ENCODE peak calls at places on chromosomes 3 and 15, in four cellular contexts. One of them, this sample, is unnamed.

GRCh38 chr3:180619723-180620122 is 17.8 kb downstream of the TTC14 start:
- DNase-seq in SK-N-SH: no peak
- DNase-seq in GM12878: no peak
- DNase-seq in K562: no peak
- DNase-seq in this sample: no peak

GRCh38 chr15:35399901-35400300 is 146.1 kb downstream of the DPH6 start:
- DNase-seq in SK-N-SH: no peak
- DNase-seq in GM12878: no peak
- DNase-seq in K562: no peak
- DNase-seq in this sample: no peak

GRCh38 chr3:134453631-134454030 is 32.2 kb downstream of the ANAPC13 start:
- DNase-seq in SK-N-SH: peak; percentile 20
- DNase-seq in GM12878: no peak
- DNase-seq in K562: peak; percentile 16
- DNase-seq in this sample: peak; percentile 48

GRCh38 chr3:5811051-5811450 is 623.5 kb downstream of the EDEM1 start:
- DNase-seq in SK-N-SH: no peak
- DNase-seq in GM12878: no peak
- DNase-seq in K562: no peak
- DNase-seq in this sample: no peak

GRCh38 chr15:42344763-42345162 is 14.5 kb upstream of the CAPN3 start:
- DNase-seq in SK-N-SH: no peak
- DNase-seq in GM12878: no peak
- DNase-seq in K562: no peak
- DNase-seq in this sample: no peak

GRCh38 chr3:17140670-17141505 is 256.1 kb downstream of the PLCL2 start:
- DNase-seq in SK-N-SH: no peak
- DNase-seq in GM12878: no peak
- DNase-seq in K562: no peak
- DNase-seq in this sample: peak; percentile 28

GRCh38 chr3:13545952-13546454 is 2.9 kb upstream of the FBLN2 start:
- DNase-seq in SK-N-SH: no peak
- DNase-seq in GM12878: no peak
- DNase-seq in K562: no peak
- DNase-seq in this sample: no peak

GRCh38 chr3:126851934-126852333 is 131.0 kb upstream of the PLXNA1 start:
- DNase-seq in SK-N-SH: no peak
- DNase-seq in GM12878: no peak
- DNase-seq in K562: no peak
- DNase-seq in this sample: no peak

GRCh38 chr3:112101946-112102345 is 15.8 kb downstream of the C3orf52 start:
- DNase-seq in SK-N-SH: no peak
- DNase-seq in GM12878: no peak
- DNase-seq in K562: no peak
- DNase-seq in this sample: no peak

GRCh38 chr3:128745742-128746141 is 19.8 kb downstream of the RAB7A start:
- DNase-seq in SK-N-SH: no peak
- DNase-seq in GM12878: no peak
- DNase-seq in K562: no peak
- DNase-seq in this sample: peak; percentile 46

GRCh38 chr3:115246621-115247020 is 99.5 kb upstream of the ZBTB20 start:
- DNase-seq in SK-N-SH: no peak
- DNase-seq in GM12878: no peak
- DNase-seq in K562: no peak
- DNase-seq in this sample: no peak

GRCh38 chr15:44028349-44028748 is 166.7 kb downstream of the FRMD5 start:
- DNase-seq in SK-N-SH: no peak
- DNase-seq in GM12878: no peak
- DNase-seq in K562: no peak
- DNase-seq in this sample: no peak

GRCh38 chr15:50137893-50138292 is 18.9 kb upstream of the ATP8B4 start:
- DNase-seq in SK-N-SH: no peak
- DNase-seq in GM12878: no peak
- DNase-seq in K562: no peak
- DNase-seq in this sample: no peak

GRCh38 chr15:55358471-55358870 is 39.4 kb downstream of the PIGB start:
- DNase-seq in SK-N-SH: no peak
- DNase-seq in GM12878: no peak
- DNase-seq in K562: no peak
- DNase-seq in this sample: no peak

GRCh38 chr3:128290484-128290883 is 137.2 kb downstream of the EEFSEC start:
- DNase-seq in SK-N-SH: no peak
- DNase-seq in GM12878: no peak
- DNase-seq in K562: no peak
- DNase-seq in this sample: no peak

GRCh38 chr3:182501861-182502260 is 291.4 kb upstream of the ATP11B start:
- DNase-seq in SK-N-SH: no peak
- DNase-seq in GM12878: no peak
- DNase-seq in K562: no peak
- DNase-seq in this sample: no peak

GRCh38 chr3:186255703-186256331 is 106.2 kb downstream of the DGKG start:
- DNase-seq in SK-N-SH: no peak
- DNase-seq in GM12878: no peak
- DNase-seq in K562: peak; percentile 32
- DNase-seq in this sample: peak; percentile 67
- TF ChIP-seq USF1 in SK-N-SH: no peak
- TF ChIP-seq USF1 in GM12878: no peak
- TF ChIP-seq USF1 in K562: no peak
- TF ChIP-seq USF1 in this sample: no peak

DNA sequence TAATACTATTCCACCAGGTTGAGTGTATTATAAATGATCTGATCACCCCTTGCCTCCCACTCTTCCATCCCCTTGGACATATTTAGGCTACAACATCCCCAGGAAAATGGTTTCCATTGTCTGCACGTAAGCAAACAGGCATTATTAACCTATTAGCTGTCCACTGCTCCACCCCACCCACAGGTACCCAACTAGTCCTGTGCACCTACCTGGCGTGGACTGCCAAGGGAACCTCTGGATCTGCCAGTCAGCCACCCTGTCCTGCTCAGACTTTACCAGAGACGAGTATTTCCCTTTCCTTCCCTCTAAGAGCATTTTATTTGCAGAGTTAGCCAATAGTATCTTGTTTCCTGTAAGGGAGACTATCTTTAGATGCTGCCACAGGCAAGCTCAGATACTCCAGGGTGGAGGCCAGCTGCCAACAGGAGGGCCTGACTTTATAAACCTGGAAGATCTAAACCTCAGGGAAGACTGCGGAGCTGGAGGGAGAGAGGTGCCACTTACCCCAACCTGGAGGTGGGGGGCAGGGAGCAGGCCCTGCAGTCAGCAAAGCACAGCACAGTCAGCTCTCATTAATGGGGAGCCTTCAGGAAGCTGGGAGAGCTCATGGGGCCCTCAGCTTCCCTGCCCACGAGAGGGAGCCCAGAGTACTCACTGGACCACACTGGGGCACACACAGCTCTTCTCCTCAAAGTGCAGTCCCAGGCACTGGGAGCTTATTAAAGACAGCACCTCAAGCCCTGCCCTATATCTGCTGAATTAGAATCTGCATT is at the start of gene CX3CR1:
- DNase-seq in SK-N-SH: no peak
- DNase-seq in GM12878: no peak
- DNase-seq in K562: no peak
- DNase-seq in this sample: no peak
- TF ChIP-seq USF1 in SK-N-SH: no peak
- TF ChIP-seq USF1 in GM12878: no peak
- TF ChIP-seq USF1 in K562: no peak
- TF ChIP-seq USF1 in this sample: no peak

GRCh38 chr15:29968099-29968892 is 114.5 kb upstream of the GOLGA8J start:
- DNase-seq in SK-N-SH: peak; percentile 85
- DNase-seq in GM12878: no peak
- DNase-seq in K562: no peak
- DNase-seq in this sample: peak; percentile 54
- TF ChIP-seq USF1 in SK-N-SH: no peak
- TF ChIP-seq USF1 in GM12878: no peak
- TF ChIP-seq USF1 in K562: no peak
- TF ChIP-seq USF1 in this sample: no peak

DNA sequence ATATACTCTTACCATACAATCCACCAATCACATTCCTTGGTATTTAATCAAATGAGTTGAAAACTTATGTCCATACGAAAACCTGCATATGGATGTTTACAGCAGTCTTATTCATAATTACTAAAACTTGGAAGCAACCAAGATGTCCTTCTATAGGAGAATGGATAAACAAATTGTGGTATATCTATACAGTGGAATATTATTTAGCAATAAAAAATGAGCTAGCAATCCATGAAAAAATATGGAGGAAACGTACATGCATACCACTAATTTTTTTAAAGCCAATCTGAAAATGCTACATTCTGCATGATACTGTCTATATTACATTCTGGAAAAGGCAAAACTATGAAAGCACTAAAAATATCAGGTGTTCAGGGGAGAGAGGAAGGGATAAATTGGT is 73.9 kb upstream of the LPP start:
- DNase-seq in SK-N-SH: no peak
- DNase-seq in GM12878: no peak
- DNase-seq in K562: no peak
- DNase-seq in this sample: no peak
- TF ChIP-seq USF1 in SK-N-SH: no peak
- TF ChIP-seq USF1 in GM12878: no peak
- TF ChIP-seq USF1 in K562: no peak
- TF ChIP-seq USF1 in this sample: no peak

GRCh38 chr3:141246224-141246957 is 14.8 kb downstream of the PXYLP1 start:
- DNase-seq in SK-N-SH: no peak
- DNase-seq in GM12878: no peak
- DNase-seq in K562: no peak
- DNase-seq in this sample: no peak

GRCh38 chr3:141249041-141249440 is 17.4 kb downstream of the PXYLP1 start:
- DNase-seq in SK-N-SH: no peak
- DNase-seq in GM12878: no peak
- DNase-seq in K562: no peak
- DNase-seq in this sample: no peak

GRCh38 chr3:141250342-141250741 is 18.7 kb downstream of the PXYLP1 start:
- DNase-seq in SK-N-SH: no peak
- DNase-seq in GM12878: no peak
- DNase-seq in K562: peak; percentile 59
- DNase-seq in this sample: no peak

GRCh38 chr3:141248064-141248463 is 16.4 kb downstream of the PXYLP1 start:
- DNase-seq in SK-N-SH: no peak
- DNase-seq in GM12878: no peak
- DNase-seq in K562: no peak
- DNase-seq in this sample: no peak

GRCh38 chr3:141246958-141247301 is 15.3 kb downstream of the PXYLP1 start:
- DNase-seq in SK-N-SH: no peak
- DNase-seq in GM12878: no peak
- DNase-seq in K562: no peak
- DNase-seq in this sample: no peak
- TF ChIP-seq USF1 in SK-N-SH: no peak
- TF ChIP-seq USF1 in GM12878: no peak
- TF ChIP-seq USF1 in K562: no peak
- TF ChIP-seq USF1 in this sample: no peak

GRCh38 chr3:136512391-136512790 is 239.8 kb downstream of the STAG1 start:
- DNase-seq in SK-N-SH: no peak
- DNase-seq in GM12878: no peak
- DNase-seq in K562: no peak
- DNase-seq in this sample: no peak
- TF ChIP-seq USF1 in SK-N-SH: no peak
- TF ChIP-seq USF1 in GM12878: no peak
- TF ChIP-seq USF1 in K562: no peak
- TF ChIP-seq USF1 in this sample: no peak

GRCh38 chr3:140954576-140954975 is 12.9 kb downstream of the SLC25A36 start:
- DNase-seq in SK-N-SH: no peak
- DNase-seq in GM12878: no peak
- DNase-seq in K562: no peak
- DNase-seq in this sample: no peak

GRCh38 chr3:140955645-140956044 is 14.0 kb downstream of the SLC25A36 start:
- DNase-seq in SK-N-SH: no peak
- DNase-seq in GM12878: no peak
- DNase-seq in K562: no peak
- DNase-seq in this sample: no peak

GRCh38 chr3:140950154-140950553 is 8.5 kb downstream of the SLC25A36 start:
- DNase-seq in SK-N-SH: no peak
- DNase-seq in GM12878: no peak
- DNase-seq in K562: no peak
- DNase-seq in this sample: no peak

GRCh38 chr3:140956058-140956835 is 14.6 kb downstream of the SLC25A36 start:
- DNase-seq in SK-N-SH: no peak
- DNase-seq in GM12878: no peak
- DNase-seq in K562: no peak
- DNase-seq in this sample: no peak

DNA sequence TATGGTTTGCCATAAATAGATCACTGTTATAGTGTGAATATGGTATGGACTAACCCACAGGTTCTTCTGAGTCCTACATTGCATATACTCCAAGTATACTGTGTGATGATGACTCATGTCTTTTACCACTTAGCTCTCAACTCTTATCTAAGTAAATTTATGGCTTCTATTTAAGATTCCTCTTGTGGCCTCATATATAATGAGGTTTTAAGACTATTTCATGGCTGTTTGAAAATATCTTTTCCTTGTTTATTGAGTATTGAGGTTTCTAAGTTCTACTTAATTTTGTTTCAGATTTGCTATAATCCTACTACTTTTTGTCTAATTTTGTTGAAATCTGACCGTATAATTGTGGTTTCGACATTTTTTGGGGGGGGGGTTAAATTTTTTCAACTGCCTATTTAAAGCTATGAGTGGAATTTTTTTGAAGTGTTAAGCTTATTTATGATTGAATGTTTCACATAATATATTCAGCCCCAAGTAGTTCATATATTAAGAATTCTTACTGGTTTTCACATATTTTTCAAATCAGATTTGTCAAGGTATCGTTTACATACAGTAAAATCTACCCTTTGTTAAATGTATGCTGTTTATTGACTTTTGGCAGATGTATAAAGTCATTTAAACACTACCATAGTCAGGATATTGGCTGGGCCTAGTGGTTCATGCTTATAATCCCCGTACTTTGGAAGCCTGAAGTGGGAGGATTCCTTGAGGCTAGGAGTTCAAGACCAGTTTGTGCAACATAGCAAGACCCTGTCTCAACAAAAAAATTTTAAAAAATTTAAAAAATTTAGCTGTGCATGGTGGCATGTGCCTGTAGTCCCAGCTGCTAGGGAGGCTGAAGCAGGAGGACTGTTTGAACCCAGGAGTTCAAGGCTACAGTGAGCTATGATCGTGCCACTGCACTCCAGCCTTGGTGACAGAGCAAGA is 11.7 kb downstream of the SLC25A36 start:
- DNase-seq in SK-N-SH: no peak
- DNase-seq in GM12878: no peak
- DNase-seq in K562: peak; percentile 63
- DNase-seq in this sample: no peak
- TF ChIP-seq USF1 in SK-N-SH: no peak
- TF ChIP-seq USF1 in GM12878: no peak
- TF ChIP-seq USF1 in K562: no peak
- TF ChIP-seq USF1 in this sample: no peak